ENCODE peak calls at places on chromosomes 3 and 15, in six cellular contexts. Z is transverse colon, F is psoas muscle, M is esophagus squamous epithelium, G is AG09309, P is body of pancreas. T is an unnamed sample.

GRCh38 chr15:80464952-80465645 is 60.9 kb downstream of the ARNT2 start:
- DNase-seq in Z (no peak), F (no peak), M (no peak), G (no peak), P (no peak), T (peak)

GRCh38 chr3:107938128-107938527 is 152.7 kb downstream of the CD47 start:
- DNase-seq in Z (no peak), F (no peak), M (no peak), G (peak), P (no peak), T (peak)

GRCh38 chr3:143972155-143972494 is 502 bp downstream of the DIPK2A start:
- DNase-seq in Z (no peak), F (no peak), M (no peak), G (no peak), P (no peak), T (peak)

GRCh38 chr3:51706788-51707731 is at the start of gene GRM2:
- DNase-seq in Z (peak), F (peak), M (no peak), G (no peak), P (peak), T (peak)

GRCh38 chr3:49269443-49269842 is 7.6 kb downstream of the C3orf62 start:
- DNase-seq in Z (no peak), F (no peak), M (no peak), G (no peak), P (no peak), T (no peak)

GRCh38 chr3:178540184-178540583 is 3.9 kb downstream of the KCNMB2 start:
- DNase-seq in Z (no peak), F (no peak), M (no peak), G (no peak), P (no peak), T (no peak)

GRCh38 chr15:90681480-90681879 is 35.7 kb upstream of the BLM start:
- DNase-seq in Z (no peak), F (peak), M (no peak), G (peak), P (no peak), T (peak)

GRCh38 chr3:179967622-179968021 is 69.1 kb downstream of the PEX5L start:
- DNase-seq in Z (no peak), F (no peak), M (no peak), G (peak), P (no peak), T (no peak)

GRCh38 chr3:45227131-45227819 is 1.2 kb upstream of the TMEM158 start:
- DNase-seq in Z (no peak), F (no peak), M (no peak), G (no peak), P (no peak), T (peak)

GRCh38 chr3:14317057-14317553 is 85.3 kb upstream of the SLC6A6 start:
- DNase-seq in Z (no peak), F (no peak), M (no peak), G (no peak), P (no peak), T (no peak)

GRCh38 chr15:44286814-44287555 is 1.5 kb upstream of the GOLM2 start:
- DNase-seq in Z (no peak), F (no peak), M (no peak), G (no peak), P (no peak), T (no peak)

GRCh38 chr3:14634763-14635400 is 16.7 kb upstream of the CCDC174 start:
- DNase-seq in Z (no peak), F (no peak), M (no peak), G (no peak), P (no peak), T (no peak)

GRCh38 chr3:125032100-125032643 is 23.6 kb downstream of the HEG1 start:
- DNase-seq in Z (no peak), F (no peak), M (no peak), G (no peak), P (no peak), T (peak)

GRCh38 chr15:37395100-37395468 is 294.7 kb upstream of the MEIS2 start:
- DNase-seq in Z (no peak), F (no peak), M (no peak), G (no peak), P (no peak), T (no peak)

GRCh38 chr3:159764211-159765024 is 224.2 kb upstream of the IL12A start:
- DNase-seq in Z (peak), F (peak), M (no peak), G (peak), P (peak), T (peak)

GRCh38 chr3:142275856-142276255 is 50.5 kb upstream of the GK5 start:
- DNase-seq in Z (no peak), F (no peak), M (no peak), G (peak), P (no peak), T (peak)

GRCh38 chr3:50258979-50259378 is 10.0 kb upstream of the SEMA3B start:
- DNase-seq in Z (no peak), F (no peak), M (no peak), G (no peak), P (no peak), T (no peak)

GRCh38 chr3:18828637-18829036 is 319.7 kb upstream of the KCNH8 start:
- DNase-seq in Z (no peak), F (no peak), M (no peak), G (no peak), P (no peak), T (no peak)

GRCh38 chr3:190721330-190721729 is 141.2 kb downstream of the GMNC start:
- DNase-seq in Z (no peak), F (no peak), M (no peak), G (no peak), P (no peak), T (no peak)

GRCh38 chr3:174844746-174845145 is 14.4 kb upstream of the NAALADL2 start:
- DNase-seq in Z (no peak), F (no peak), M (no peak), G (no peak), P (no peak), T (no peak)

GRCh38 chr3:9113040-9113439 is 136.4 kb downstream of the SRGAP3 start:
- DNase-seq in Z (no peak), F (no peak), M (no peak), G (no peak), P (no peak), T (no peak)

GRCh38 chr15:85598203-85598602 is 196.5 kb downstream of the KLHL25 start:
- DNase-seq in Z (no peak), F (no peak), M (no peak), G (no peak), P (no peak), T (no peak)

GRCh38 chr15:85593809-85594441 is 200.8 kb downstream of the KLHL25 start:
- DNase-seq in Z (no peak), F (no peak), M (no peak), G (no peak), P (no peak), T (no peak)

GRCh38 chr15:85598718-85599398 is 195.9 kb downstream of the KLHL25 start:
- DNase-seq in Z (no peak), F (no peak), M (no peak), G (no peak), P (no peak), T (peak)

GRCh38 chr15:85597155-85597815 is 197.4 kb downstream of the KLHL25 start:
- DNase-seq in Z (no peak), F (no peak), M (no peak), G (no peak), P (no peak), T (no peak)

DNA sequence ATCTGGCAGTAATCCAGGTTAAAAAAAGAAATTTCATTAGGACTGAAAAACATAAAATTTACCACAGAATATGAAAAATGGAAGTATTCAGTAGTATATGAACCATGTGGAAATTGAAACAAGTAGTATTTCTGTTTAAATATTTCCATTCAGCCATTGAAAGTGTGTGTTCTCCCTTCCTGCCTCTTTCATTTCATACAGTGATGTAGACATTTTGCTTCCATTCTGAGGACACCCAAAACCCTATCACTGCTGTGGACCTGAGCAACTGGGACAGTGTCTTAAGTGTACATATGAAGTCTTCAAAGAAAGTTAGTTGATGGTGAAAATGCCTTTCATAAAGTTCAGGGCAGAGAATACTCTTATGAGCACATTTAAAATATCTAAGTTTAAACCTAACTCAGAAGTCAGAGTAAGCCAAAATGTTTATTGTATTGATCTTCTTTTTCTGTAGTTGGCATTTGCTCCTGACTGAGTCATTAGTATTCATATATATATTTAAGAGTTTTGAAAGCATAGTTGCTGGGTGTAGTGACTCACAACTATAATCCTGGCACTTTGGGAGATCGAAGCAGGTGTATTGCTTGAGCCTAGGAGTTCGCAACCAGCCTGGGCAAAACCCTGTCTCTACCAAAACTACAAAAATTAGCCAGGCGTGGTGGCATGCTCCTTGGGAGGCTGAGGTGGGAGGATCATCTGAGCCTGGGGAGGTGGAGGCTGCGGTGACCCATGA is 198.8 kb downstream of the KLHL25 start:
- DNase-seq in Z (no peak), F (no peak), M (no peak), G (no peak), P (no peak), T (peak)
- H3K4me3 ChIP-seq in Z (no peak), F (no peak), M (no peak), G (no peak), P (no peak), T (no peak)

DNA sequence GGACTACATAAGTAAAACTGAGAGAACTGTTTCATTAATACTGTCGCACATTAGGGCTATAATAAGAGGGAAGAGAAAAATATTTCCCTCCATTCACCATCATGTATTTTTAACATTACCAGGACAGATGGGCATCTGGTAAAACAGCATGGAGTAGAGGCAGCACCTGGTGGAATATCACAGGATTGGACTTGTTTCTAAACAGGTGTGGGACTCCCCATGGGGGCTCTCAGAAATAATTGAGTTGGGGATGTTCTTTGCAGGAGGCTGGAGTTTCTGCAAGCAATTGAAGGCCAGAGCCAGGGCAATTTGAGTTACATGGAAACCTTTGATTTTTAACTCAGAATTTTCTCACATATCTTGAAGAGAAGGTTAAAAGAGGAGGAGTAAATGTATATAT is 8.4 kb upstream of the MINDY2 start:
- DNase-seq in Z (no peak), F (no peak), M (no peak), G (no peak), P (no peak), T (no peak)
- TF ChIP-seq CTCF in Z (no peak), F (no peak), M (no peak), G (no peak), P (no peak), T (no peak)

DNA sequence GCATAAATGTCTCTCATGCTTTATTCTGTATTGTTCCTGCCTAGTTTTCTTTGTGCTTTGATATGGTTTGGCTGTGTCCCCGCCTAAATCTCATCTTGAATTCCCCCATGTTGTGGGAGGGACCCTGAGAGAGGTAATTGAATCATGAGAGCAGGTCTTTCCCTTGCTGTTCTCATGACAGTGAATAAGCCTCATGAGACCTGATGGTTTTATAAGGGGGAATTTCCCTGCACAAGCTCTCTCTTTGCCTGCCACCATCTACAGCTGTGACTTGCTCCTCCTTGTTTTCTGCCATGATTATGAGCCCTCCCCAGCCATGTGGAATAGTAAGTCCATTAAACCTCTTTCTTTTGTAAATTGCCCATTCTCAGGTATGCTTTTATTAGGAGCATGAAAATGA is 1596.6 kb downstream of the SI start:
- DNase-seq in Z (no peak), F (no peak), M (no peak), G (no peak), P (no peak), T (no peak)
- H3K4me3 ChIP-seq in Z (no peak), F (no peak), M (no peak), G (no peak), P (no peak), T (no peak)

GRCh38 chr15:64742921-64743320 is 32.5 kb downstream of the RBPMS2 start:
- DNase-seq in Z (no peak), F (no peak), M (no peak), G (no peak), P (no peak), T (no peak)

GRCh38 chr15:64742385-64742784 is 33.0 kb downstream of the RBPMS2 start:
- DNase-seq in Z (no peak), F (no peak), M (no peak), G (no peak), P (no peak), T (no peak)

GRCh38 chr15:64738231-64739095 is 36.9 kb downstream of the RBPMS2 start:
- DNase-seq in Z (no peak), F (no peak), M (no peak), G (no peak), P (no peak), T (no peak)

GRCh38 chr15:64739216-64739976 is 36.0 kb downstream of the RBPMS2 start:
- DNase-seq in Z (no peak), F (no peak), M (no peak), G (no peak), P (no peak), T (peak)

DNA sequence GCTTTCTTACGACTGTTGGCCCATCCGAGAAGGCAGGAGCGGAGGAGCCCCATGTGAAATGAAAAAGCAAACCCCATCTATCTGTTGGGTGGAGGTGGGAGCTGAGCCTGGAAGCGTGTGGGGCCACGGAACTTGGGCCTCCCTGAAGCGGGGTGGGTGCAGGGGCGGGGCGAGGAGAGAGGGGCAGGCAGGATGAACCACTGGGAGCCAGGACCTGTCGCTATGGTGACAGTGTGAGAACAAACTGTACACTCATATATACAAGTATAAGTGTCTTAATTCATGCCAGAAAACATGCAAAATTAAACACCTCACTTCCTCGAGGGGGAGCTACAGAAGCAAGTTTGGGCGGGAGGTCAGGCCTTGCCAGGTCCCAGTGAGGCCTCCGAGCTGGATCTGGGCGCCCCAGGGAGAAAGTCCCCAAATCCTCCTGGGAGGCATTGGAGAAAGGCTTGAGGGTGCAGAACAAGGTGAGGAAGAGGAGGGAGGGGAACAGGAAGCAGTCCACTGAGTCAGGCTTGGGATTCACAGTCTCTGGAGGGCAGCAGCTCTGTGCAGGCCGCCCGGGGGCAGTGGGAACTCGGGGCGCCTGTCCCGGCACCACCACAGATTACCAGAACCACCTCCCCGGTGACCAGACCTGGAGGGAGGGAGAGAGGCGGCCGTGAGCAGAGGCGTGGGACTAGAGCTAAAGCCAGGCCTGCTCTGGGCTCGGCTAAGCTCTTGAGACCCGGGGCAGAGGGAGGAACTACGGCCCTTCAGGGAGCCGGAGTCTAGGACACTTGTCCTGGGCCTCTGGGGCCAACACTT is 34.8 kb downstream of the RBPMS2 start:
- DNase-seq in Z (peak), F (peak), M (no peak), G (no peak), P (no peak), T (peak)
- TF ChIP-seq CTCF in Z (no peak), F (no peak), M (no peak), G (peak), P (no peak), T (peak)